ENCODE peak calls at places on chromosomes 13 and 19, in nine cellular contexts. Q is cardiac muscle cell, F is neural progenitor cell, X is HCT116, H is retinal pigment epithelial cell, A is choroid plexus epithelial cell, Y is GM23248, N is lower leg skin, L is IMR-90. E is an unnamed sample.

GRCh38 chr13:29875646-29876045 is 25.2 kb upstream of the UBL3 start:
- DNase-seq in Y (no peak), X (no peak), N (no peak), L (no peak), A (no peak), F (no peak), Q (no peak), H (no peak), E (no peak)

GRCh38 chr13:114313061-114313860 is 1.0 kb upstream of the CHAMP1 start:
- DNase-seq in L (peak), X (no peak), A (no peak), N (no peak), F (no peak), H (no peak), Y (peak), Q (no peak), E (peak)

GRCh38 chr19:56119585-56119978 is 1.5 kb downstream of the ZNF787 start:
- DNase-seq in Q (no peak), N (no peak), F (no peak), Y (peak), L (peak), A (peak), X (no peak), H (no peak), E (peak)

GRCh38 chr13:32234914-32235313 is 80.2 kb downstream of the ZAR1L start:
- DNase-seq in N (no peak), Y (no peak), H (no peak), F (no peak), Q (no peak), X (no peak), A (no peak), L (no peak), E (no peak)

GRCh38 chr19:46191972-46192371 is 37.6 kb upstream of the IGFL1 start:
- DNase-seq in Q (no peak), L (no peak), N (no peak), Y (no peak), A (no peak), X (no peak), H (no peak), F (no peak), E (no peak)

GRCh38 chr19:1082165-1082927 is 12.8 kb downstream of the POLR2E start:
- DNase-seq in Q (peak), N (peak), X (peak), Y (peak), L (no peak), F (peak), A (peak), H (no peak), E (peak)

GRCh38 chr13:32638739-32639138 is 52.5 kb downstream of the PDS5B start:
- DNase-seq in H (no peak), F (no peak), Q (no peak), X (no peak), N (no peak), Y (no peak), A (no peak), L (no peak), E (no peak)

GRCh38 chr19:1239420-1239795 is 1.6 kb upstream of the CBARP start:
- DNase-seq in A (no peak), F (peak), X (no peak), H (no peak), Q (no peak), N (no peak), Y (no peak), L (no peak), E (no peak)

GRCh38 chr13:30576528-30576927 is 41.2 kb upstream of the USPL1 start:
- DNase-seq in Y (no peak), L (peak), H (no peak), N (no peak), Q (peak), F (no peak), X (no peak), A (peak), E (peak)

GRCh38 chr13:112890316-112891131 is 78.5 kb upstream of the MCF2L start:
- DNase-seq in Q (no peak), H (no peak), A (no peak), Y (no peak), F (no peak), L (no peak), X (no peak), N (no peak), E (no peak)

GRCh38 chr19:15934332-15935078 is at the start of gene CYP4F11:
- DNase-seq in F (no peak), N (peak), H (no peak), A (no peak), Q (no peak), X (peak), L (no peak), Y (no peak), E (peak)

GRCh38 chr13:76828316-76828741 is 57.9 kb downstream of the KCTD12 start:
- DNase-seq in A (no peak), Y (peak), F (no peak), Q (no peak), L (peak), N (no peak), X (no peak), H (no peak), E (peak)

GRCh38 chr13:48585456-48585840 is 52.6 kb upstream of the RCBTB2 start:
- DNase-seq in F (peak), Y (peak), X (peak), Q (no peak), N (peak), A (peak), L (no peak), H (peak), E (no peak)

GRCh38 chr19:48196933-48197665 is 26.6 kb downstream of the ZSWIM9 start:
- DNase-seq in N (no peak), L (no peak), F (no peak), A (peak), Q (peak), Y (no peak), H (no peak), X (no peak), E (no peak)

GRCh38 chr13:40210865-40211585 is 455.4 kb downstream of the FOXO1 start:
- DNase-seq in N (no peak), A (no peak), F (no peak), L (no peak), H (no peak), X (no peak), Q (no peak), Y (no peak), E (no peak)

GRCh38 chr19:4068058-4068966 is 1.6 kb upstream of the ZBTB7A start:
- DNase-seq in N (no peak), F (no peak), H (no peak), A (no peak), L (no peak), Q (no peak), X (no peak), Y (peak), E (no peak)

GRCh38 chr13:90746230-90746629 is 601.3 kb upstream of the MIR17HG start:
- DNase-seq in L (no peak), N (no peak), A (no peak), Q (no peak), F (peak), H (peak), X (no peak), Y (no peak), E (no peak)

GRCh38 chr13:90757127-90757680 is 590.3 kb upstream of the MIR17HG start:
- DNase-seq in N (no peak), F (no peak), L (no peak), A (no peak), Q (no peak), Y (peak), H (peak), X (no peak), E (no peak)

GRCh38 chr13:90750021-90750420 is 597.5 kb upstream of the MIR17HG start:
- DNase-seq in N (no peak), F (no peak), A (no peak), Q (no peak), X (no peak), Y (no peak), H (no peak), L (no peak), E (no peak)

GRCh38 chr13:90750957-90751356 is 596.5 kb upstream of the MIR17HG start:
- DNase-seq in Q (no peak), X (no peak), L (no peak), A (no peak), F (no peak), N (no peak), H (no peak), Y (no peak), E (no peak)

GRCh38 chr13:90752070-90752469 is 595.4 kb upstream of the MIR17HG start:
- DNase-seq in N (no peak), Q (no peak), L (no peak), A (no peak), Y (no peak), H (no peak), F (no peak), X (no peak), E (no peak)
- H3K4me3 ChIP-seq in N (no peak), Q (no peak), L (no peak), A (no peak), Y (no peak), H (no peak), F (no peak), X (no peak), E (no peak)

GRCh38 chr19:39941151-39941550 is 6.7 kb upstream of the FCGBP start:
- DNase-seq in F (no peak), L (no peak), N (no peak), Q (no peak), H (no peak), Y (no peak), A (no peak), X (no peak), E (no peak)
- H3K4me3 ChIP-seq in F (no peak), L (no peak), N (no peak), Q (no peak), H (no peak), Y (no peak), A (no peak), X (no peak), E (no peak)

GRCh38 chr19:14115761-14116160 is 1.8 kb downstream of the PRKACA start:
- DNase-seq in Q (no peak), Y (no peak), X (no peak), N (no peak), H (no peak), L (no peak), F (no peak), A (no peak), E (no peak)

GRCh38 chr19:14112809-14113385 is 4.7 kb downstream of the PRKACA start:
- DNase-seq in Y (peak), F (no peak), X (no peak), N (no peak), A (no peak), Q (no peak), L (no peak), H (no peak), E (no peak)

GRCh38 chr19:14113762-14114414 is 3.7 kb downstream of the PRKACA start:
- DNase-seq in N (no peak), F (no peak), A (no peak), Y (no peak), X (peak), L (no peak), H (no peak), Q (no peak), E (no peak)

GRCh38 chr19:14114854-14115253 is 2.7 kb downstream of the PRKACA start:
- DNase-seq in Q (peak), F (peak), H (no peak), L (no peak), N (no peak), Y (peak), X (no peak), A (peak), E (peak)

DNA sequence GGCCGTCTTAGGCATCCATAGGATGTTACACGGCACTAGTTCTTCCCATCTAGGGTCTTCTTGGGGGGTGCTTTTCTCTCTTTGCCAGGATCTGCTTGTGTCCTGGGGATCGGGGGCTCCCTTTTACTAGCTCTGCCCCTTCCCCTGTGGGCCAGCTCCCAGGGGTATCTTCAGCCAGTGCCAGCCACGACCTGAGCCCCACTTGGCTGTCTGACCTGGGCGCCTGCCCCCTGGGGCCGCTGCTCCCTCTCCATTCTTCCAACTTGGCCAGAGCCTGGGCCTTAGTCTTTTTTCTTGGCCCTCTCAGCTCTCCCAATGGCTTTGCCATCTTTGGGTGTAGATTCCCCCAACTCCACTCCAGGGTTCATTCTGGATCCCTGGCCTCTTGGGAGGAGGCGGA is 3.1 kb downstream of the PRKACA start:
- DNase-seq in A (no peak), F (no peak), X (no peak), Y (no peak), N (no peak), Q (no peak), H (no peak), L (no peak), E (no peak)
- H3K4me3 ChIP-seq in A (no peak), F (no peak), X (peak), Y (no peak), N (no peak), Q (no peak), H (no peak), L (no peak), E (no peak)

DNA sequence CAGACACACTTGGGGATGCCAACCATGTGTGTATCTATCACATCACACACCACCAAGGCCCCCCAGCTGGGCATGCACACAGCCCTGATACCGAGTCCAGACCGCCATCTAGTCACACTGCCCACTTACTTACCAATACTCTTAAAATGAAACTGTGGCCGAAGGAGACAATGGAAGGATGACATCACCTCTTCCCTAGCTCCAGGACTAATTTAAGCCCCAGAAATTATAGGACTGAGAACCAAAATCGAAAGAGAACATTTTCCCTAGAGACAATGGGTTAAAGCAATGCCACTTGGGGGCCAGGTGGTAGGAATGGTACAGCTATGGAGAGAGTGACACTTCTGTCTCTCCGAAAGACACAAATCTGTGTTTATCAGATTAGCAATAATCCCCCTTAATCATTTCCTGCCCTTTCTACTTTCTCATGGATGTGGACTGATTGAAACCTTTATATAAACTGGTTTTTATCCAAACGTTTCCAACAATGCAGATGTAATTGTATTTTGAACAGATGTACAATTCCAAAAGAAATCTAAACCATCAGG is 663 bp upstream of the GGACT start:
- DNase-seq in L (no peak), A (no peak), X (no peak), N (no peak), Q (no peak), H (no peak), F (no peak), Y (peak), E (no peak)
- H3K4me3 ChIP-seq in L (no peak), A (no peak), X (peak), N (no peak), Q (no peak), H (no peak), F (no peak), Y (peak), E (no peak)

E was measured in epithelial cell of esophagus.